ENCODE peak calls at places on chromosomes 11 and 22, in seven cellular contexts. U is SK-N-MC; I is effector memory CD4-positive, alpha-beta T cell; V is uterus; E is neuronal stem cell; N is neural progenitor cell; S is RWPE1. P is an unnamed sample.

GRCh38 chr22:21761086-21761485 is 25.5 kb upstream of the YPEL1 start:
- DNase-seq in V (no peak), E (no peak), S (no peak), U (no peak), I (no peak), N (no peak), P (no peak)

GRCh38 chr11:76805206-76805913 is 22.2 kb downstream of the TSKU start:
- DNase-seq in U (no peak), N (no peak), V (no peak), E (no peak), S (no peak), I (no peak), P (no peak)

GRCh38 chr22:22753526-22754267 is 109.3 kb downstream of the GGTLC2 start:
- DNase-seq in N (peak), E (peak), V (no peak), I (peak), U (no peak), S (peak), P (no peak)

GRCh38 chr11:1778141-1778911 is 14.6 kb upstream of the CTSD start:
- DNase-seq in E (no peak), I (no peak), V (no peak), N (no peak), S (no peak), U (no peak), P (no peak)

GRCh38 chr11:122036022-122036421 is 80.0 kb downstream of the BLID start:
- DNase-seq in E (no peak), N (no peak), V (no peak), S (no peak), I (no peak), U (no peak), P (no peak)

GRCh38 chr11:130087294-130087926 is 17.7 kb downstream of the APLP2 start:
- DNase-seq in V (no peak), S (no peak), N (no peak), E (no peak), I (no peak), U (no peak), P (no peak)

GRCh38 chr11:11640152-11640551 is 18.3 kb upstream of the GALNT18 start:
- DNase-seq in V (no peak), N (no peak), S (no peak), U (no peak), I (no peak), E (no peak), P (no peak)

GRCh38 chr11:27934830-27935145 is 173.2 kb downstream of the KIF18A start:
- DNase-seq in N (no peak), S (peak), E (no peak), I (no peak), U (no peak), V (no peak), P (no peak)

GRCh38 chr22:32985899-32986772 is 72.0 kb downstream of the SYN3 start:
- DNase-seq in V (peak), U (no peak), I (no peak), S (peak), E (peak), N (peak), P (no peak)

GRCh38 chr22:32964411-32965057 is 93.6 kb downstream of the SYN3 start:
- DNase-seq in I (no peak), S (peak), V (no peak), E (no peak), U (no peak), N (no peak), P (no peak)

GRCh38 chr11:48101958-48102357 is 114.7 kb upstream of the OR4B1 start:
- DNase-seq in S (no peak), I (no peak), V (no peak), U (no peak), E (no peak), N (no peak), P (no peak)

GRCh38 chr11:95084509-95084908 is 5.1 kb upstream of the ENDOD1 start:
- DNase-seq in I (no peak), N (no peak), U (no peak), S (peak), V (no peak), E (no peak), P (no peak)

GRCh38 chr11:88051386-88051785 is 123.9 kb downstream of the RAB38 start:
- DNase-seq in U (no peak), I (no peak), N (no peak), S (peak), V (no peak), E (no peak), P (no peak)

GRCh38 chr11:134260503-134260902 is 7.1 kb downstream of the ACAD8 start:
- DNase-seq in S (no peak), U (no peak), N (no peak), V (no peak), I (no peak), E (no peak), P (no peak)

GRCh38 chr11:14141676-14142075 is 179.2 kb downstream of the SPON1 start:
- DNase-seq in V (no peak), S (no peak), N (no peak), U (no peak), I (no peak), E (no peak), P (no peak)

GRCh38 chr22:41636467-41636866 is 15.4 kb downstream of the XRCC6 start:
- DNase-seq in U (no peak), V (no peak), I (no peak), N (no peak), S (no peak), E (no peak), P (no peak)

GRCh38 chr22:50730013-50730891 is 7.8 kb upstream of the ACR start:
- DNase-seq in E (no peak), N (no peak), I (no peak), U (no peak), S (no peak), V (peak), P (no peak)

GRCh38 chr22:23836692-23837495 is 1.9 kb downstream of the DERL3 start:
- DNase-seq in E (no peak), I (no peak), N (no peak), S (no peak), V (no peak), U (no peak), P (no peak)

GRCh38 chr11:1875093-1875785 is 16.5 kb downstream of the PRR33 start:
- DNase-seq in V (peak), E (no peak), I (no peak), S (no peak), N (no peak), U (no peak), P (no peak)

GRCh38 chr22:29031236-29031982 is 30.2 kb downstream of the C22orf31 start:
- DNase-seq in U (no peak), E (peak), S (peak), N (peak), I (no peak), V (peak), P (no peak)

GRCh38 chr11:46721286-46721685 is 2.3 kb downstream of the F2 start:
- DNase-seq in E (no peak), N (no peak), I (no peak), U (no peak), V (no peak), S (no peak), P (no peak)

GRCh38 chr11:121418625-121419114 is 33.4 kb upstream of the SORL1 start:
- DNase-seq in N (no peak), U (no peak), I (peak), E (no peak), S (no peak), V (no peak), P (no peak)

GRCh38 chr11:123231777-123232176 is 36.7 kb upstream of the CLMP start:
- DNase-seq in S (no peak), E (no peak), I (no peak), V (no peak), N (no peak), U (no peak), P (no peak)

GRCh38 chr11:76603202-76603601 is 67.3 kb downstream of the LRRC32 start:
- DNase-seq in N (no peak), I (no peak), S (no peak), E (no peak), U (no peak), V (no peak), P (no peak)

GRCh38 chr11:120116966-120117365 is 20.9 kb downstream of the TRIM29 start:
- DNase-seq in N (no peak), E (no peak), U (no peak), S (no peak), I (no peak), V (no peak), P (no peak)

GRCh38 chr11:46333129-46333947 is 13.9 kb upstream of the DGKZ start:
- DNase-seq in N (peak), E (no peak), V (no peak), U (no peak), S (no peak), I (no peak), P (no peak)

GRCh38 chr11:72568861-72569260 is 105.4 kb downstream of the PDE2A start:
- DNase-seq in E (no peak), I (no peak), V (no peak), S (no peak), N (no peak), U (no peak), P (no peak)

GRCh38 chr11:34682822-34683221 is 61.9 kb downstream of the EHF start:
- DNase-seq in S (peak), V (no peak), U (no peak), I (no peak), N (no peak), E (no peak), P (no peak)

GRCh38 chr22:30348837-30349236 is 7.9 kb downstream of the SF3A1 start:
- DNase-seq in N (no peak), U (no peak), V (no peak), E (no peak), I (no peak), S (no peak), P (no peak)

GRCh38 chr11:92227233-92227593 is 2.6 kb downstream of the FAT3 start:
- DNase-seq in U (no peak), V (no peak), E (peak), I (no peak), N (peak), S (no peak), P (no peak)

GRCh38 chr22:24157783-24158170 is 23.5 kb upstream of the SUSD2 start:
- DNase-seq in N (no peak), V (no peak), U (no peak), S (no peak), I (no peak), E (no peak), P (peak)

GRCh38 chr22:36824655-36825054 is 7.8 kb upstream of the PVALB start:
- DNase-seq in I (no peak), N (no peak), U (no peak), E (no peak), S (no peak), V (no peak), P (no peak)

GRCh38 chr11:36149538-36150242 is 139.5 kb downstream of the COMMD9 start:
- DNase-seq in S (peak), I (no peak), V (peak), U (no peak), N (peak), E (peak), P (no peak)

GRCh38 chr11:110148775-110149744 is 55.9 kb downstream of the ZC3H12C start:
- DNase-seq in V (no peak), E (no peak), I (no peak), N (no peak), U (no peak), S (peak), P (no peak)

GRCh38 chr22:39598017-39598965 is 27.7 kb downstream of the CACNA1I start:
- DNase-seq in I (peak), S (peak), E (peak), N (peak), U (no peak), V (no peak), P (no peak)

GRCh38 chr11:121965330-121965729 is 150.7 kb downstream of the BLID start:
- DNase-seq in S (peak), U (no peak), E (no peak), I (no peak), N (no peak), V (no peak), P (no peak)

GRCh38 chr11:63933459-63933858 is 5.3 kb upstream of the NAA40 start:
- DNase-seq in I (no peak), U (no peak), S (no peak), N (no peak), E (no peak), V (no peak), P (no peak)

GRCh38 chr11:35077709-35078695 is 61.0 kb upstream of the CD44 start:
- DNase-seq in S (peak), V (no peak), U (no peak), N (no peak), I (peak), E (no peak), P (no peak)

GRCh38 chr11:32830796-32831195 is 1.1 kb downstream of the PRRG4 start:
- DNase-seq in S (no peak), N (no peak), U (no peak), I (no peak), E (no peak), V (no peak), P (no peak)

GRCh38 chr11:32830413-32830738 is 649 bp downstream of the PRRG4 start:
- DNase-seq in N (no peak), I (no peak), E (no peak), V (no peak), U (no peak), S (peak), P (no peak)

GRCh38 chr11:32829157-32829679 is 509 bp upstream of the PRRG4 start:
- DNase-seq in V (no peak), S (no peak), E (no peak), I (no peak), U (no peak), N (no peak), P (no peak)

GRCh38 chr11:32831241-32831640 is 1.5 kb downstream of the PRRG4 start:
- DNase-seq in I (no peak), S (no peak), U (no peak), E (no peak), N (no peak), V (no peak), P (no peak)

GRCh38 chr11:32829680-32830412 is at the start of gene PRRG4:
- DNase-seq in V (peak), I (no peak), E (peak), N (peak), U (no peak), S (peak), P (no peak)
- H3K27ac ChIP-seq in V (peak), I (no peak), E (no peak), N (no peak), U (no peak), S (peak), P (no peak)

GRCh38 chr11:126282361-126282741 is 542 bp upstream of the TIRAP start:
- DNase-seq in V (peak), S (peak), U (no peak), E (no peak), N (peak), I (peak), P (peak)
- H3K27ac ChIP-seq in V (peak), S (peak), U (no peak), E (no peak), N (no peak), I (peak), P (peak)

GRCh38 chr22:48499456-48500425 is 1327.9 kb downstream of the BRD1 start:
- DNase-seq in I (no peak), U (no peak), S (no peak), V (no peak), N (no peak), E (no peak), P (no peak)
- H3K27ac ChIP-seq in I (no peak), U (no peak), S (no peak), V (no peak), N (no peak), E (peak), P (no peak)

GRCh38 chr22:45832959-45833580 is 143.9 kb downstream of the WNT7B start:
- DNase-seq in N (no peak), U (no peak), S (peak), V (no peak), I (no peak), E (no peak), P (no peak)
- H3K27ac ChIP-seq in N (no peak), U (no peak), S (peak), V (no peak), I (no peak), E (no peak), P (no peak)

P was measured in caudate nucleus.